ENCODE peak calls at places on chromosomes 7 and 10, in four cellular contexts. C is HCT116; R is activated CD4-positive, alpha-beta T cell treated with anti-CD3 and anti-CD28 coated beads, Interleukin-2, amount 50 U/mL, for 24 hours; L is GM12865. J is an unnamed sample.

GRCh38 chr10:58239561-58240169 is 28.0 kb downstream of the IPMK start:
- DNase-seq in C (no peak), R (no peak), L (no peak), J (no peak)

GRCh38 chr10:86100581-86101061 is 266.0 kb downstream of the GRID1 start:
- DNase-seq in C (peak), R (no peak), L (peak), J (peak)

GRCh38 chr10:73759512-73760115 is 15.4 kb downstream of the SEC24C start:
- DNase-seq in C (no peak), R (no peak), L (no peak), J (peak)

GRCh38 chr10:129605986-129606518 is 139.0 kb downstream of the MGMT start:
- DNase-seq in C (no peak), R (no peak), L (peak), J (no peak)

GRCh38 chr7:74084722-74085578 is 1.3 kb downstream of the LIMK1 start:
- DNase-seq in C (no peak), R (no peak), L (no peak), J (no peak)

GRCh38 chr10:113735913-113736312 is 15.6 kb upstream of the PLEKHS1 start:
- DNase-seq in C (no peak), R (no peak), L (peak), J (no peak)

GRCh38 chr10:119020627-119020946 is 8.9 kb upstream of the NANOS1 start:
- DNase-seq in C (no peak), R (no peak), L (no peak), J (no peak)

GRCh38 chr7:128167316-128167691 is 73.8 kb upstream of the LEP start:
- DNase-seq in C (no peak), R (no peak), L (no peak), J (peak)

GRCh38 chr10:110011679-110012078 is 3.9 kb downstream of the ADD3 start:
- DNase-seq in C (no peak), R (no peak), L (no peak), J (no peak)

GRCh38 chr7:17492437-17492836 is 194.0 kb downstream of the AHR start:
- DNase-seq in C (no peak), R (no peak), L (peak), J (no peak)

GRCh38 chr10:43320226-43320625 is 51.2 kb upstream of the FXYD4 start:
- DNase-seq in C (no peak), R (no peak), L (no peak), J (no peak)

J was measured in GM10248.